ENCODE peak calls at places on chromosomes 6 and 20, in nine cellular contexts. J, X, Z, E, B, U, Y, V and K are unnamed samples.

GRCh38 chr6:34560366-34561226 is 4.5 kb upstream of the SPDEF start:
- DNase-seq in U (no peak), B (no peak), X (no peak), Y (no peak), E (no peak), Z (peak), V (no peak), J (no peak), K (no peak)

GRCh38 chr20:60553095-60553494 is 594.9 kb downstream of the CDH26 start:
- DNase-seq in Y (no peak), U (no peak), V (no peak), E (no peak), Z (no peak), X (no peak), B (no peak), J (no peak), K (no peak)

GRCh38 chr6:128158496-128158895 is 257.6 kb upstream of the THEMIS start:
- DNase-seq in Z (no peak), U (no peak), B (no peak), J (no peak), V (no peak), Y (no peak), X (no peak), E (no peak), K (no peak)

GRCh38 chr6:19013011-19013410 is 625.9 kb downstream of the RNF144B start:
- DNase-seq in X (no peak), E (no peak), V (no peak), Z (no peak), U (no peak), J (no peak), Y (no peak), B (no peak), K (no peak)

GRCh38 chr20:10637062-10637559 is 36.7 kb downstream of the JAG1 start:
- DNase-seq in Z (no peak), V (peak), B (no peak), X (no peak), Y (no peak), J (no peak), E (no peak), U (peak), K (peak)

GRCh38 chr6:63709148-63709547 is 73.5 kb downstream of the PHF3 start:
- DNase-seq in X (no peak), V (no peak), J (no peak), Y (no peak), B (no peak), E (no peak), U (no peak), Z (no peak), K (no peak)

GRCh38 chr20:6632187-6632586 is 135.3 kb upstream of the BMP2 start:
- DNase-seq in V (no peak), X (no peak), E (no peak), J (no peak), B (no peak), Z (no peak), U (peak), Y (peak), K (no peak)

GRCh38 chr6:11437824-11438459 is 99.6 kb upstream of the TMEM170B start:
- DNase-seq in B (no peak), U (no peak), X (no peak), Z (no peak), J (no peak), V (no peak), Y (no peak), E (no peak), K (no peak)

GRCh38 chr20:32893878-32894483 is 35.3 kb downstream of the EFCAB8 start:
- DNase-seq in V (no peak), Z (no peak), U (peak), B (no peak), J (no peak), E (no peak), X (peak), Y (no peak), K (no peak)

GRCh38 chr6:161549977-161550655 is 276.3 kb upstream of the AGPAT4 start:
- DNase-seq in U (no peak), V (no peak), X (peak), Z (no peak), J (no peak), Y (no peak), B (no peak), E (no peak), K (no peak)

GRCh38 chr6:42101186-42101657 is 41.2 kb downstream of the C6orf132 start:
- DNase-seq in Z (peak), Y (no peak), E (no peak), X (no peak), V (peak), B (peak), U (no peak), J (no peak), K (no peak)

GRCh38 chr6:56819604-56820003 is 135.3 kb upstream of the BEND6 start:
- DNase-seq in V (no peak), B (no peak), J (no peak), E (no peak), Y (no peak), Z (no peak), U (no peak), X (no peak), K (no peak)

GRCh38 chr6:15623282-15624116 is 39.3 kb downstream of the DTNBP1 start:
- DNase-seq in B (no peak), X (peak), V (peak), U (no peak), J (no peak), Y (no peak), Z (no peak), E (no peak), K (no peak)

GRCh38 chr20:59207742-59208357 is 44.2 kb downstream of the ZNF831 start:
- DNase-seq in Z (peak), X (peak), Y (no peak), V (no peak), U (peak), E (no peak), J (peak), B (no peak), K (peak)

GRCh38 chr20:51462566-51463276 is 79.8 kb downstream of the NFATC2 start:
- DNase-seq in U (peak), V (peak), Y (no peak), X (no peak), Z (no peak), E (peak), J (no peak), B (peak), K (peak)

GRCh38 chr6:3753228-3753795 is 1.8 kb upstream of the PXDC1 start:
- DNase-seq in B (no peak), E (peak), X (no peak), Z (no peak), U (no peak), Y (no peak), V (no peak), J (no peak), K (no peak)

GRCh38 chr20:50379049-50379990 is 130.9 kb upstream of the PTPN1 start:
- DNase-seq in X (no peak), E (peak), U (peak), J (peak), V (peak), Y (peak), Z (peak), B (peak), K (peak)

GRCh38 chr6:161091972-161092701 is 100.6 kb downstream of the MAP3K4 start:
- DNase-seq in E (no peak), B (no peak), J (no peak), V (no peak), X (no peak), Y (no peak), Z (no peak), U (no peak), K (no peak)

GRCh38 chr6:79947191-79948173 is at the start of gene ELOVL4:
- DNase-seq in X (peak), V (peak), B (peak), U (peak), Z (no peak), E (no peak), J (no peak), Y (peak), K (peak)

GRCh38 chr6:29797120-29797519 is 30.5 kb upstream of the HLA-G start:
- DNase-seq in Z (peak), V (no peak), E (no peak), Y (no peak), J (no peak), U (no peak), B (no peak), X (no peak), K (no peak)

GRCh38 chr6:110557226-110557625 is 80.8 kb upstream of the SLC22A16 start:
- DNase-seq in J (no peak), X (no peak), V (no peak), Y (peak), U (no peak), E (no peak), B (no peak), Z (no peak), K (no peak)

GRCh38 chr20:36320261-36320897 is 14.2 kb downstream of the DLGAP4 start:
- DNase-seq in Y (no peak), J (no peak), Z (no peak), V (no peak), X (no peak), U (no peak), E (no peak), B (no peak), K (no peak)

GRCh38 chr6:127606131-127606562 is 29.2 kb downstream of the C6orf58 start:
- DNase-seq in J (no peak), X (peak), Y (no peak), Z (no peak), V (no peak), B (no peak), E (no peak), U (no peak), K (no peak)

GRCh38 chr6:37155394-37156312 is 14.3 kb upstream of the PIM1 start:
- DNase-seq in J (peak), Z (no peak), B (no peak), Y (no peak), E (no peak), V (no peak), X (no peak), U (peak), K (no peak)

GRCh38 chr20:1312308-1312707 is 16.6 kb downstream of the SDCBP2 start:
- DNase-seq in J (no peak), V (no peak), Z (no peak), Y (no peak), X (no peak), E (no peak), U (no peak), B (no peak), K (no peak)

GRCh38 chr6:99563056-99563723 is 5.3 kb downstream of the CCNC start:
- DNase-seq in V (no peak), E (no peak), B (no peak), Z (no peak), X (no peak), U (no peak), Y (no peak), J (no peak), K (no peak)

GRCh38 chr20:1388253-1388652 is 4.6 kb downstream of the FKBP1A start:
- DNase-seq in Z (no peak), X (no peak), E (no peak), B (no peak), U (no peak), Y (no peak), J (no peak), V (no peak), K (no peak)

GRCh38 chr6:115544765-115545409 is 515.8 kb downstream of the FRK start:
- DNase-seq in U (no peak), Z (no peak), B (no peak), X (no peak), E (no peak), V (peak), J (no peak), Y (no peak), K (peak)

GRCh38 chr6:37097335-37097734 is 72.6 kb upstream of the PIM1 start:
- DNase-seq in Y (no peak), E (no peak), X (no peak), J (no peak), U (no peak), B (no peak), Z (no peak), V (no peak), K (no peak)

GRCh38 chr6:151757506-151757955 is 50.0 kb upstream of the ESR1 start:
- DNase-seq in B (no peak), X (no peak), E (no peak), V (no peak), Y (no peak), Z (no peak), U (no peak), J (no peak), K (no peak)

GRCh38 chr20:36585410-36586125 is 12.2 kb downstream of the TGIF2 start:
- DNase-seq in V (no peak), Z (no peak), U (no peak), X (no peak), J (no peak), E (no peak), B (no peak), Y (no peak), K (no peak)

GRCh38 chr6:14202947-14203346 is 85.4 kb downstream of the CD83 start:
- DNase-seq in Z (no peak), V (no peak), U (no peak), Y (no peak), J (no peak), E (no peak), X (no peak), B (no peak), K (no peak)

GRCh38 chr6:144659202-144659731 is 374.1 kb downstream of the UTRN start:
- DNase-seq in V (no peak), Y (no peak), J (no peak), B (no peak), U (peak), Z (peak), X (no peak), E (no peak), K (peak)

GRCh38 chr20:46708172-46708860 is 1.1 kb upstream of the SLC2A10 start:
- DNase-seq in J (no peak), U (peak), V (no peak), E (no peak), B (peak), Y (no peak), X (no peak), Z (no peak), K (no peak)
- TF ChIP-seq CTCF in J (no peak), U (peak), V (no peak), E (no peak), B (peak), Y (no peak), X (no peak), Z (no peak), K (no peak)

GRCh38 chr6:157822221-157823000 is 635 bp upstream of the SNX9 start:
- DNase-seq in J (peak), U (no peak), E (peak), X (peak), Y (no peak), B (no peak), Z (no peak), V (no peak), K (no peak)
- TF ChIP-seq POLR2A in J (no peak), U (no peak), E (no peak), X (no peak), Y (no peak), B (no peak), Z (no peak), V (no peak), K (no peak)

GRCh38 chr6:106608080-106608668 is 21.1 kb downstream of the RTN4IP1 start:
- DNase-seq in B (peak), U (peak), Y (no peak), V (no peak), Z (no peak), E (no peak), X (peak), J (no peak), K (no peak)

GRCh38 chr6:106613590-106613989 is 15.7 kb downstream of the RTN4IP1 start:
- DNase-seq in V (no peak), Z (no peak), E (no peak), B (no peak), Y (no peak), J (no peak), X (no peak), U (no peak), K (no peak)

GRCh38 chr6:106611030-106611429 is 18.3 kb downstream of the RTN4IP1 start:
- DNase-seq in Y (no peak), Z (no peak), X (no peak), V (no peak), J (no peak), B (no peak), U (no peak), E (no peak), K (no peak)

GRCh38 chr6:106612956-106613516 is 16.3 kb downstream of the RTN4IP1 start:
- DNase-seq in E (no peak), Y (no peak), B (no peak), Z (no peak), J (no peak), V (no peak), U (no peak), X (no peak), K (no peak)

DNA sequence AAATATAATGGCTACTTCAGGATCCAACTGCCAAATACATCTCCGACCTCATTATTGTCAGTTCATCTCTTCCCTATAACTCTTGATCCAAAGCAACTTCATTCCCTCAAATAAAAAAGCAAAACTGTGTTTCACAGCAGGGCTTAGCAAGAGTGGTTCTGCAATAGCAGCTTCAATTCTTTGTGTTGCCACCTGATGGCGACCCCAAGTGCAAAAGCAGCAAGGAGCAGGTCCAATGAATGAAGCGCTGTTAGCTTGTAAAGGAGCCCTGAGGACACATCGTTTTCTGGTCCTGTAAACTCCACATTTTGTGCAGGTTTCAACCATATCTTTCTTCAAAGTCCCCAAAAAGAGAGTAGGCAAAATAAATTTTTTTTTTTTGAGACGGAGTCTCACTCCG is 19.6 kb downstream of the RTN4IP1 start:
- DNase-seq in J (peak), B (no peak), E (no peak), Y (no peak), U (peak), X (no peak), Z (no peak), V (no peak), K (no peak)
- TF ChIP-seq CTCF in J (no peak), B (no peak), E (peak), Y (no peak), U (peak), X (peak), Z (no peak), V (no peak), K (no peak)

GRCh38 chr20:62641749-62642665 is at the start of gene SLCO4A1:
- DNase-seq in J (peak), X (peak), Z (peak), V (peak), Y (no peak), B (peak), E (peak), U (peak), K (peak)
- TF ChIP-seq POLR2A in J (peak), X (peak), Z (peak), V (peak), Y (no peak), B (peak), E (peak), U (peak), K (peak)

GRCh38 chr6:136525586-136526195 is 24.5 kb downstream of the MAP7 start:
- DNase-seq in U (no peak), B (no peak), Z (no peak), E (no peak), V (no peak), J (no peak), Y (no peak), X (no peak), K (no peak)
- TF ChIP-seq CTCF in U (no peak), B (no peak), Z (no peak), E (no peak), V (no peak), J (no peak), Y (no peak), X (no peak), K (no peak)

GRCh38 chr6:134436281-134436815 is 118.4 kb upstream of the SGK1 start:
- DNase-seq in Z (peak), U (no peak), J (peak), X (peak), B (no peak), E (no peak), V (no peak), Y (peak), K (peak)

GRCh38 chr6:134436950-134437349 is 119.0 kb upstream of the SGK1 start:
- DNase-seq in Z (no peak), B (no peak), U (no peak), V (no peak), Y (no peak), E (no peak), J (no peak), X (no peak), K (no peak)

GRCh38 chr6:134434019-134434949 is 116.4 kb upstream of the SGK1 start:
- DNase-seq in J (no peak), E (no peak), X (no peak), B (no peak), Y (no peak), V (no peak), Z (no peak), U (no peak), K (no peak)

GRCh38 chr6:134437376-134437775 is 119.5 kb upstream of the SGK1 start:
- DNase-seq in Y (no peak), Z (peak), X (peak), U (no peak), B (no peak), E (no peak), J (peak), V (no peak), K (no peak)

GRCh38 chr6:134435814-134436280 is 117.9 kb upstream of the SGK1 start:
- DNase-seq in Y (no peak), X (no peak), B (no peak), V (no peak), Z (no peak), U (no peak), E (no peak), J (no peak), K (no peak)
- TF ChIP-seq POLR2A in Y (no peak), X (no peak), B (no peak), V (no peak), Z (no peak), U (no peak), E (no peak), J (no peak), K (no peak)

DNA sequence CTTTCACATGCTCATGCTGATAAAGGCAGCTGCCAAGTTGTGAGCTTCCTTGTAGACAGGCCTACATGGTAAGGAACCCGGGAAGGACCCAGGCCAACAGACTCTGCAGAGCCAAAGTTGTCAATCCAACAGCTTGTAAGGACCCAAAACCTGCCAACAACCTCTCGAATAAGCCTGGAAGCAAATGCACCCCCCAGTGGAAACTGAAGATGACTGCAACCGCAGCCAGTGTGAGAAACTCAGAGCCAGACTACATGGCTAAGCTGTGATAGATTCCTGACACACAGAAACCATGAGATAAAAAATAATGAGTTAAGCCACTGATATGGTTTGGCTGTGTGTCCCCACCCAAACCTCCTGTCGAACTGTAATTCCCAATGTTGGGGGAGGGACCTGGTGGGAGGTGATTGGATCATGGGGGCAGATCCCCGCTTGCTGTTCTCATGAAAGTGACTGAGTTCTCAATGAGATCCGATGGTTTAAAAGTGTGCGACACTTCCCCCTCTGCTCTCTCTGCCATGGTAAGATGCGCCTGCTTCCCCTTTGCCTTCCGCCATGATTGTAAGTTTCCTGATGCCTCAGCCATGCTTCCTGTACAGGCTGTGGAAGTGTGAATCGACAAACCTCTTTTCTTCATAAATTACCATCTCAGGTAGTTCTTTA is 18.8 kb upstream of the CLPSL2 start:
- DNase-seq in B (no peak), U (peak), X (peak), Z (no peak), V (no peak), E (no peak), Y (no peak), J (no peak), K (no peak)
- TF ChIP-seq CTCF in B (no peak), U (peak), X (peak), Z (no peak), V (no peak), E (peak), Y (no peak), J (no peak), K (no peak)

GRCh38 chr6:124986146-124986545 is 23.9 kb downstream of the RNF217 start:
- DNase-seq in X (no peak), U (no peak), Y (no peak), J (no peak), B (no peak), E (no peak), Z (no peak), V (no peak), K (no peak)

GRCh38 chr6:124983383-124983782 is 21.1 kb downstream of the RNF217 start:
- DNase-seq in J (no peak), B (no peak), Z (no peak), V (no peak), U (no peak), E (no peak), X (no peak), Y (no peak), K (no peak)

GRCh38 chr6:124984668-124985338 is 22.6 kb downstream of the RNF217 start:
- DNase-seq in E (no peak), V (no peak), Y (no peak), B (no peak), Z (no peak), U (no peak), J (no peak), X (no peak), K (no peak)

GRCh38 chr6:124979294-124979678 is 17.0 kb downstream of the RNF217 start:
- DNase-seq in B (no peak), J (no peak), X (no peak), U (no peak), V (no peak), Y (no peak), Z (no peak), E (no peak), K (no peak)

GRCh38 chr6:124982669-124983068 is 20.4 kb downstream of the RNF217 start:
- DNase-seq in V (no peak), Z (no peak), X (no peak), U (no peak), B (no peak), Y (no peak), E (no peak), J (no peak), K (no peak)
- TF ChIP-seq POLR2A in V (no peak), Z (no peak), X (no peak), U (no peak), B (no peak), Y (no peak), E (no peak), J (no peak), K (no peak)